ENCODE peak calls at places on chromosomes 11 and 22, in eight cellular contexts. A, O, I, M, Q, L, G and X are unnamed samples.

GRCh38 chr22:38873469-38874411 is 1.7 kb upstream of the CBX6 start:
- DNase-seq in Q (peak; percentile 25), M (no peak), O (no peak), I (peak; percentile 53), G (peak; percentile 79), L (no peak), A (no peak), X (no peak)

GRCh38 chr11:74153224-74153623 is 17.6 kb downstream of the C2CD3 start:
- DNase-seq in M (no peak), L (no peak), O (no peak), A (no peak), I (no peak), Q (no peak), G (no peak), X (no peak)

GRCh38 chr11:123653405-123653996 is 923 bp downstream of the SCN3B start:
- DNase-seq in I (no peak), Q (no peak), G (no peak), A (no peak), O (no peak), L (no peak), M (no peak), X (no peak)

GRCh38 chr22:39699631-39700348 is 129.2 kb downstream of the CACNA1I start:
- DNase-seq in G (no peak), Q (peak; percentile 27), O (no peak), M (no peak), A (no peak), L (no peak), I (no peak), X (no peak)

GRCh38 chr22:42443240-42444059 is 11.2 kb upstream of the NFAM1 start:
- DNase-seq in L (no peak), Q (no peak), I (no peak), O (no peak), G (no peak), A (no peak), M (no peak), X (no peak)

GRCh38 chr11:68327586-68328370 is 15.4 kb downstream of the LRP5 start:
- DNase-seq in A (no peak), Q (no peak), M (no peak), O (no peak), L (no peak), G (no peak), I (no peak), X (no peak)

GRCh38 chr11:73392108-73393010 is 16.2 kb downstream of the RELT start:
- DNase-seq in L (peak; percentile 73), O (no peak), A (no peak), M (no peak), G (no peak), I (no peak), Q (no peak), X (no peak)

GRCh38 chr11:114309517-114309916 is 13.3 kb downstream of the NNMT start:
- DNase-seq in G (no peak), Q (no peak), I (no peak), L (no peak), A (no peak), O (no peak), M (no peak), X (no peak)

GRCh38 chr11:130775306-130776043 is 140.8 kb downstream of the SNX19 start:
- DNase-seq in O (no peak), L (no peak), Q (no peak), G (no peak), I (no peak), A (no peak), M (no peak), X (no peak)

GRCh38 chr11:47229161-47229560 is 14.4 kb downstream of the DDB2 start:
- DNase-seq in L (no peak), G (no peak), O (no peak), I (no peak), A (no peak), Q (no peak), M (peak; percentile 8), X (no peak)
- TF ChIP-seq POLR2A in L (no peak), G (no peak), O (peak; percentile 47), I (no peak), A (no peak), Q (no peak), M (no peak), X (no peak)

DNA sequence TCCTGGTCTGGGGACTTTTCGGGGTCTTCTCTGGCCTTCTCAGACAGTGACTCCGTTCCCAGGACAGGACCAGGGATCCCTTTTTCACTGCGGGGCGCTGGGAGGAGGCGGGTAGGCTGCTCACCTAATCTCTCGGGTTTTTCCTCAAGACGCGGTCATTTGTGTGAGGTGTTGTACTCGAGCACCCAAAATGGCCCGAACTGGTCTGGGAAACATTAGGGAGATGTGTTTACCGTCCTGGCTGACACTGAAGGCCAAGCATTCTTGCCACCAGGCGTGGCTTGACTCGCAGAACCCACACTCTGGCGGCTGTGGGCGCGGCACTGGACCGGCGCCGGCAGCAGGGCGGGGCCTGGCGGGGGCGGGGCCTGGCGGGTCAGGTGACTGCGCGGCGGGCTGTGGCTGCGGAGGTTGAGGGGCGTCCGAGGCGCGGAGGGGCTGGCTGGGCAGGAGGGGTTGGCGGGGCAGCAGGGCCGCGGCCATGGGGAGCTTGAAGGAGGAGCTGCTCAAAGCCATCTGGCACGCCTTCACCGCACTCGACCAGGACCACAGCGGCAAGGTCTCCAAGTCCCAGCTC is at the start of gene SWAP70:
- DNase-seq in M (peak; percentile 64), L (peak; percentile 99), G (peak; percentile 98), I (peak; percentile 95), A (peak; percentile 87), Q (peak; percentile 90), O (peak; percentile 70), X (peak; percentile 91)
- TF ChIP-seq POLR2A in M (no peak), L (peak; percentile 39), G (no peak), I (peak; percentile 21), A (no peak), Q (no peak), O (peak; percentile 73), X (peak; percentile 66)

GRCh38 chr11:1309498-1310314 is at the start of gene TOLLIP:
- DNase-seq in I (peak; percentile 98), A (peak; percentile 90), Q (peak; percentile 97), G (peak; percentile 99), O (peak; percentile 100), L (peak; percentile 99), M (peak; percentile 100), X (peak; percentile 96)
- TF ChIP-seq POLR2A in I (peak; percentile 76), A (peak; percentile 73), Q (no peak), G (no peak), O (peak; percentile 80), L (peak; percentile 87), M (peak; percentile 77), X (peak; percentile 90)

GRCh38 chr11:59755701-59756495 is 722 bp downstream of the STX3 start:
- DNase-seq in Q (peak; percentile 79), O (no peak), I (peak; percentile 90), A (peak; percentile 38), L (peak; percentile 91), M (peak; percentile 84), G (peak; percentile 97), X (peak; percentile 85)

GRCh38 chr11:59756496-59756840 is 1.3 kb downstream of the STX3 start:
- DNase-seq in A (no peak), I (no peak), G (no peak), Q (no peak), M (no peak), L (no peak), O (no peak), X (no peak)

GRCh38 chr11:59754494-59754858 is 700 bp upstream of the STX3 start:
- DNase-seq in Q (no peak), A (no peak), I (no peak), O (peak; percentile 31), M (no peak), L (no peak), G (no peak), X (peak; percentile 26)

GRCh38 chr11:59753650-59754493 is 1.3 kb upstream of the STX3 start:
- DNase-seq in I (peak; percentile 92), Q (peak; percentile 90), A (peak; percentile 81), G (peak; percentile 97), L (peak; percentile 88), M (peak; percentile 87), O (peak; percentile 84), X (peak; percentile 92)

DNA sequence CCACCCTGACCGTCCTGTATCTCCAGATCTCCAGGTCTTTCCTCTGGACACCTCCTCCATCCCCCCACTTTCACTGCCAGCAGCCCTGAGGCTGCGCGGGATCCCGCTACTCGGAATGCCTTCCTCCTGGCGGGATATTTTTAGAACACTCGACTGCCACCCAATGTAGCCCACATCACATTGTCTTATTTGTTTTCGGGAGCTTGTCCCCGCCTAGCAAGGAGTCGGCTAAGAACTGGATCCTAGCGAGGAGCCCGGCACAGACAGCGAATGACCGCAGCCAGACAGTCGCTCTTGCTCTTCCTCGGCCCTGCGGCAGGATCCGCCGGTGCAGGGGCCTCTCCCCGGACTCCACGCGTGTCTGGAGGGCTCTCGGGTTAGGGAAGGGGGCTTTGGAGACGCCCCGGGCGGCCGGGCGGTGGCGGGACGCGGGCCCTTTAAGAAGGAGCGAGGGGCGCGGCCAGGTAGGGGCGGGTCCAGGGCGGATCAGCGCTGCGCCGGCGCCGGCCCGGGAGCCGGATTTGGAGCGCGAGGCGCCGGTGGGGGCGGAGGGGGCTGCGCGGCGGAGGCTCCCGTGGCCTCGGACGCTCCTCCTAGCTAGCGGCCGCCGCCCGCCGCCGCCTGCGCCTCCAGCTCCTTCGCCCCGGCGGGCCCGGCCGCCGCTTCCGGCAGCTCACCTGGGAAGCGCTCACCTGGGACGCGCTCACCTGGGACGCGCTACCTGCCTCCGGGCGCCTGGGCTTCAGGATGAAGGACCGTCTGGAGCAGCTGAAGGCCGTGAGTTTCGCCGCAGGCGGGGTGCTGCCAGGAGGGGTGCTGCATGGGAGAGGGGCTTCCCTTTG is at the start of gene STX3:
- DNase-seq in I (peak; percentile 75), Q (peak; percentile 87), M (peak; percentile 90), G (peak; percentile 95), L (peak; percentile 96), O (peak; percentile 68), A (peak; percentile 17), X (peak; percentile 77)
- TF ChIP-seq POLR2A in I (no peak), Q (no peak), M (no peak), G (no peak), L (peak; percentile 78), O (no peak), A (no peak), X (peak; percentile 29)